ENCODE peak calls at places on chromosomes 12 and 14, in five cellular contexts. T is upper lobe of right lung, H is thyroid gland, M is A673, Z is esophagus squamous epithelium. L is an unnamed sample.

GRCh38 chr12:96221391-96221790 is 27.2 kb downstream of the ELK3 start:
- DNase-seq in M (no peak), H (no peak), T (no peak), Z (no peak), L (no peak)

GRCh38 chr12:124568431-124569374 is 1.3 kb upstream of the NCOR2 start:
- DNase-seq in Z (no peak), T (peak; percentile 86), H (peak; percentile 44), M (peak; percentile 94), L (no peak)

GRCh38 chr12:74964390-74964789 is 245.2 kb downstream of the KCNC2 start:
- DNase-seq in T (no peak), Z (no peak), H (no peak), M (no peak), L (no peak)

GRCh38 chr12:27276275-27276674 is 32.2 kb downstream of the STK38L start:
- DNase-seq in M (no peak), T (no peak), H (no peak), Z (no peak), L (no peak)

GRCh38 chr12:51351913-51352532 is 5.5 kb upstream of the CELA1 start:
- DNase-seq in H (peak; percentile 29), T (no peak), Z (no peak), M (peak; percentile 65), L (peak; percentile 35)

GRCh38 chr14:71651228-71651627 is 281.0 kb upstream of the RGS6 start:
- DNase-seq in T (no peak), M (peak; percentile 93), Z (no peak), H (peak; percentile 71), L (no peak)

GRCh38 chr12:52826611-52827498 is 7.3 kb downstream of the KRT79 start:
- DNase-seq in M (no peak), H (no peak), T (no peak), Z (no peak), L (no peak)

GRCh38 chr12:102169922-102170698 is 27.5 kb downstream of the PMCH start:
- DNase-seq in H (peak; percentile 3), M (peak; percentile 34), Z (no peak), T (no peak), L (no peak)

GRCh38 chr12:49439042-49439441 is 71.8 kb downstream of the SPATS2 start:
- DNase-seq in H (peak; percentile 48), T (no peak), Z (no peak), M (no peak), L (no peak)

GRCh38 chr12:91778938-91779400 is 366.7 kb downstream of the BTG1 start:
- DNase-seq in M (peak; percentile 74), T (no peak), H (no peak), Z (no peak), L (no peak)

GRCh38 chr12:23098110-23099049 is 473.4 kb downstream of the ETNK1 start:
- DNase-seq in Z (no peak), M (peak; percentile 4), T (no peak), H (no peak), L (no peak)

GRCh38 chr12:6700646-6701051 is at the start of gene PIANP:
- DNase-seq in H (peak; percentile 15), T (peak; percentile 73), Z (no peak), M (no peak), L (peak; percentile 26)

GRCh38 chr12:53623526-53623925 is 2.7 kb downstream of the ATF7 start:
- DNase-seq in M (peak; percentile 54), Z (no peak), H (no peak), T (no peak), L (no peak)

GRCh38 chr14:91413547-91414474 is 3.8 kb downstream of the CCDC88C start:
- DNase-seq in Z (no peak), H (peak; percentile 29), T (peak; percentile 84), M (no peak), L (no peak)

GRCh38 chr12:89211456-89211855 is 140.8 kb downstream of the DUSP6 start:
- DNase-seq in M (peak; percentile 49), Z (no peak), H (no peak), T (no peak), L (no peak)

GRCh38 chr12:127655691-127656090 is 611.3 kb upstream of the TMEM132C start:
- DNase-seq in H (no peak), Z (no peak), M (no peak), T (no peak), L (no peak)

GRCh38 chr12:109389146-109389545 is 41.4 kb downstream of the MYO1H start:
- DNase-seq in H (no peak), M (peak; percentile 54), T (no peak), Z (no peak), L (no peak)

GRCh38 chr12:74598819-74599218 is 61.2 kb downstream of the ATXN7L3B start:
- DNase-seq in M (no peak), T (no peak), Z (no peak), H (no peak), L (no peak)

GRCh38 chr12:27221625-27222387 is 22.3 kb upstream of the STK38L start:
- DNase-seq in Z (no peak), M (no peak), T (no peak), H (no peak), L (no peak)

GRCh38 chr12:55724226-55724939 is 4.2 kb downstream of the RDH5 start:
- DNase-seq in T (peak; percentile 79), Z (no peak), H (peak; percentile 69), M (peak; percentile 79), L (peak; percentile 66)

GRCh38 chr14:71675126-71675901 is 256.9 kb upstream of the RGS6 start:
- DNase-seq in Z (no peak), T (no peak), M (peak; percentile 70), H (no peak), L (no peak)

GRCh38 chr14:74582910-74583581 is 29.0 kb downstream of the LTBP2 start:
- DNase-seq in T (no peak), H (no peak), Z (no peak), M (no peak), L (no peak)

GRCh38 chr14:65153101-65153500 is 50.8 kb upstream of the MAX start:
- DNase-seq in T (no peak), Z (no peak), M (no peak), H (peak; percentile 36), L (no peak)

GRCh38 chr14:70887207-70888150 is 19.8 kb upstream of the PCNX1 start:
- DNase-seq in M (peak; percentile 45), T (no peak), H (peak; percentile 26), Z (no peak), L (no peak)

GRCh38 chr12:126747530-126748149 is 1519.3 kb upstream of the TMEM132C start:
- DNase-seq in Z (no peak), H (peak; percentile 47), T (peak; percentile 77), M (peak; percentile 76), L (peak; percentile 24)

GRCh38 chr14:68075382-68076029 is 255.9 kb downstream of the RAD51B start:
- DNase-seq in Z (no peak), M (no peak), H (no peak), T (no peak), L (no peak)

GRCh38 chr14:85426068-85426935 is 103.6 kb upstream of the FLRT2 start:
- DNase-seq in Z (no peak), H (no peak), T (no peak), M (no peak), L (no peak)

GRCh38 chr12:124411291-124411878 is 116.5 kb downstream of the RFLNA start:
- DNase-seq in T (no peak), Z (no peak), M (no peak), H (no peak), L (no peak)

DNA sequence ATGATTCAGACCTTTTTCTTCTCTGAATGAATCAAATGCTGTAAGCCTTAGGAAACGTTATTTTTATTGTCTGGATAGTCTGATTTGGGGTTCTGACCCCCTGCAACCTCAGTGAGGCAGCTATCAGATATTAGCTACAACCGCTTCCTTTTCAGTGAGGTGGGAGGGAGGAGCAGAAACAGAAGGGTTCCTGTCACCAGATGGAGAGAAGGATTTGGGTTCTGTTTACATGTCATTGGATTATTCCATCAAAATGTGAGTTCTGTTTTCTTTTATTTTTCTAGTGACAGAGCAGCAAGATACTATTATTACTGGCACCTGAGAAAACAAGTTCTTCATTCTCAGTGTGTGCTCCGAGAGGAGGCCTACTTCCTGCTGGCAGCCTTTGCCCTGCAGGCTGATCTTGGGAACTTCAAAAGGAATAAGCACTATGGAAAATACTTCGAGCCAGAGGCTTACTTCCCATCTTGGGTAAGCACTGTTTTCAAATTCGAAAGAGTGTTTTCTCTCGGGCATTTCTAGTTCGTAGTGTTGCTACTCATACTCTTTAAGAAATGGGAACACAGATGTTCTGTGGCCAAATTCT is 52.8 kb downstream of the FRMD6 start:
- DNase-seq in T (no peak), M (no peak), H (no peak), Z (no peak), L (no peak)
- TF ChIP-seq CTCF in T (no peak), M (no peak), H (no peak), Z (no peak), L (no peak)

GRCh38 chr12:121214171-121214777 is 4.3 kb downstream of the P2RX4 start:
- DNase-seq in T (no peak), M (no peak), H (no peak), Z (no peak), L (no peak)

GRCh38 chr12:121205491-121205890 is 4.4 kb upstream of the P2RX4 start:
- DNase-seq in T (no peak), M (no peak), H (no peak), Z (no peak), L (no peak)

GRCh38 chr12:121209221-121209620 is 708 bp upstream of the P2RX4 start:
- DNase-seq in H (no peak), M (no peak), T (no peak), Z (no peak), L (no peak)

GRCh38 chr12:121212875-121213274 is 2.9 kb downstream of the P2RX4 start:
- DNase-seq in M (no peak), T (no peak), H (no peak), Z (no peak), L (no peak)

GRCh38 chr12:121209629-121210572 is at the start of gene P2RX4:
- DNase-seq in Z (peak; percentile 33), T (peak; percentile 96), M (peak; percentile 88), H (peak; percentile 83), L (peak; percentile 83)
- TF ChIP-seq CTCF in Z (peak; percentile 26), T (peak; percentile 35), M (peak; percentile 46), H (no peak), L (no peak)

GRCh38 chr14:95557291-95557690 is 22.4 kb downstream of the GLRX5 start:
- DNase-seq in Z (no peak), H (no peak), T (peak; percentile 29), M (no peak), L (no peak)
- TF ChIP-seq CTCF in Z (no peak), H (no peak), T (no peak), M (no peak), L (no peak)

GRCh38 chr12:697426-697825 is 34.2 kb upstream of the NINJ2 start:
- DNase-seq in Z (no peak), T (no peak), H (no peak), M (no peak), L (no peak)

GRCh38 chr12:701896-702539 is 38.8 kb upstream of the NINJ2 start:
- DNase-seq in Z (no peak), T (no peak), H (no peak), M (no peak), L (no peak)

GRCh38 chr12:704516-705242 is 41.4 kb upstream of the NINJ2 start:
- DNase-seq in H (no peak), T (no peak), M (no peak), Z (no peak), L (no peak)

GRCh38 chr12:694734-695503 is 31.7 kb upstream of the NINJ2 start:
- DNase-seq in Z (no peak), T (no peak), M (no peak), H (no peak), L (no peak)

DNA sequence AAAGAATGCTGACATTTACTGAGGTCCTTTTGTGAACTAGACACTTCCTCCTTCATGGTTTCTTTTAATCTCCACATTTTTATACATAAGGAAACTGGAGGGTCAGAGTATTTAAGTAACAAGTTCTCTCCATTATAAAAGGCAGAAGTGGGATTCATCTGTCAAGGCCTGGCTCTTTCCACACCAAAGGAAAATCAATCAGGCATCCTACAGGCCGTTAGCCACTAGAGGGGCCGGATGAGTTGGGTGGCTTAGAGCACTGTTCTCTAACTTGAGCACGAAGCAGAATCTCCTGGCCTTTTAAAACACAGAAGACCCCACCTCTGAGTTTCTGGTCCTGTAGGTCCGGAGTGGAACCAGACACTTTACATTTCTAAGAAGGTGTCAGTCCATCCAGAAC is 36.8 kb upstream of the NINJ2 start:
- DNase-seq in Z (no peak), T (no peak), H (no peak), M (no peak), L (no peak)
- TF ChIP-seq CTCF in Z (no peak), T (no peak), H (no peak), M (no peak), L (no peak)